ENCODE peak calls at places on chromosome 11, in eight cellular contexts. One of them, this sample, is unnamed.

GRCh38 chr11:103488021-103488420 is 378.8 kb downstream of the DYNC2H1 start:
- DNase-seq in Peyer's patch: no peak
- DNase-seq in stimulated activated CD8-positive, alpha-beta memory T cell treated with anti-CD3 and anti-CD28 coated beads, Interleukin-2, amount 100 ng/mL, for 48 hours: no peak
- DNase-seq in sciatic nerve: no peak
- DNase-seq in psoas muscle: no peak
- DNase-seq in naive thymus-derived CD8-positive, alpha-beta T cell: no peak
- DNase-seq in choroid plexus epithelial cell: no peak
- DNase-seq in NCI-H460: no peak
- DNase-seq in this sample: no peak

GRCh38 chr11:10844816-10845215 is 13.0 kb downstream of the ZBED5 start:
- DNase-seq in Peyer's patch: no peak
- DNase-seq in stimulated activated CD8-positive, alpha-beta memory T cell treated with anti-CD3 and anti-CD28 coated beads, Interleukin-2, amount 100 ng/mL, for 48 hours: no peak
- DNase-seq in sciatic nerve: no peak
- DNase-seq in psoas muscle: no peak
- DNase-seq in naive thymus-derived CD8-positive, alpha-beta T cell: no peak
- DNase-seq in choroid plexus epithelial cell: no peak
- DNase-seq in NCI-H460: no peak
- DNase-seq in this sample: no peak

GRCh38 chr11:77346906-77347603 is 45.6 kb upstream of the GDPD4 start:
- DNase-seq in Peyer's patch: no peak
- DNase-seq in stimulated activated CD8-positive, alpha-beta memory T cell treated with anti-CD3 and anti-CD28 coated beads, Interleukin-2, amount 100 ng/mL, for 48 hours: no peak
- DNase-seq in sciatic nerve: no peak
- DNase-seq in psoas muscle: no peak
- DNase-seq in naive thymus-derived CD8-positive, alpha-beta T cell: no peak
- DNase-seq in choroid plexus epithelial cell: peak; percentile 69
- DNase-seq in NCI-H460: no peak
- DNase-seq in this sample: no peak

GRCh38 chr11:118610220-118610772 is 2.9 kb downstream of the PHLDB1 start:
- DNase-seq in Peyer's patch: peak; percentile 56
- DNase-seq in stimulated activated CD8-positive, alpha-beta memory T cell treated with anti-CD3 and anti-CD28 coated beads, Interleukin-2, amount 100 ng/mL, for 48 hours: no peak
- DNase-seq in sciatic nerve: peak; percentile 62
- DNase-seq in psoas muscle: no peak
- DNase-seq in naive thymus-derived CD8-positive, alpha-beta T cell: no peak
- DNase-seq in choroid plexus epithelial cell: no peak
- DNase-seq in NCI-H460: no peak
- DNase-seq in this sample: no peak

GRCh38 chr11:19905280-19905853 is 192.7 kb downstream of the NAV2 start:
- DNase-seq in Peyer's patch: no peak
- DNase-seq in stimulated activated CD8-positive, alpha-beta memory T cell treated with anti-CD3 and anti-CD28 coated beads, Interleukin-2, amount 100 ng/mL, for 48 hours: no peak
- DNase-seq in sciatic nerve: no peak
- DNase-seq in psoas muscle: no peak
- DNase-seq in naive thymus-derived CD8-positive, alpha-beta T cell: no peak
- DNase-seq in choroid plexus epithelial cell: peak; percentile 76
- DNase-seq in NCI-H460: peak; percentile 21
- DNase-seq in this sample: no peak

GRCh38 chr11:86162257-86162656 is 82.3 kb upstream of the EED start:
- DNase-seq in Peyer's patch: no peak
- DNase-seq in stimulated activated CD8-positive, alpha-beta memory T cell treated with anti-CD3 and anti-CD28 coated beads, Interleukin-2, amount 100 ng/mL, for 48 hours: no peak
- DNase-seq in sciatic nerve: peak; percentile 67
- DNase-seq in psoas muscle: peak; percentile 64
- DNase-seq in naive thymus-derived CD8-positive, alpha-beta T cell: no peak
- DNase-seq in choroid plexus epithelial cell: peak; percentile 87
- DNase-seq in NCI-H460: no peak
- DNase-seq in this sample: peak; percentile 30

GRCh38 chr11:119180729-119181676 is 4.3 kb upstream of the NHERF4 start:
- DNase-seq in Peyer's patch: no peak
- DNase-seq in stimulated activated CD8-positive, alpha-beta memory T cell treated with anti-CD3 and anti-CD28 coated beads, Interleukin-2, amount 100 ng/mL, for 48 hours: no peak
- DNase-seq in sciatic nerve: no peak
- DNase-seq in psoas muscle: no peak
- DNase-seq in naive thymus-derived CD8-positive, alpha-beta T cell: no peak
- DNase-seq in choroid plexus epithelial cell: no peak
- DNase-seq in NCI-H460: no peak
- DNase-seq in this sample: no peak

GRCh38 chr11:27838674-27839073 is 138.4 kb upstream of the BDNF start:
- DNase-seq in Peyer's patch: no peak
- DNase-seq in stimulated activated CD8-positive, alpha-beta memory T cell treated with anti-CD3 and anti-CD28 coated beads, Interleukin-2, amount 100 ng/mL, for 48 hours: no peak
- DNase-seq in sciatic nerve: no peak
- DNase-seq in psoas muscle: no peak
- DNase-seq in naive thymus-derived CD8-positive, alpha-beta T cell: no peak
- DNase-seq in choroid plexus epithelial cell: no peak
- DNase-seq in NCI-H460: no peak
- DNase-seq in this sample: no peak

GRCh38 chr11:31059529-31059928 is 310.0 kb downstream of the DCDC1 start:
- DNase-seq in Peyer's patch: no peak
- DNase-seq in stimulated activated CD8-positive, alpha-beta memory T cell treated with anti-CD3 and anti-CD28 coated beads, Interleukin-2, amount 100 ng/mL, for 48 hours: no peak
- DNase-seq in sciatic nerve: no peak
- DNase-seq in psoas muscle: no peak
- DNase-seq in naive thymus-derived CD8-positive, alpha-beta T cell: no peak
- DNase-seq in choroid plexus epithelial cell: no peak
- DNase-seq in NCI-H460: no peak
- DNase-seq in this sample: no peak

GRCh38 chr11:123470862-123471261 is 40.8 kb downstream of the GRAMD1B start:
- DNase-seq in Peyer's patch: no peak
- DNase-seq in stimulated activated CD8-positive, alpha-beta memory T cell treated with anti-CD3 and anti-CD28 coated beads, Interleukin-2, amount 100 ng/mL, for 48 hours: no peak
- DNase-seq in sciatic nerve: no peak
- DNase-seq in psoas muscle: no peak
- DNase-seq in naive thymus-derived CD8-positive, alpha-beta T cell: no peak
- DNase-seq in choroid plexus epithelial cell: no peak
- DNase-seq in NCI-H460: no peak
- DNase-seq in this sample: no peak

GRCh38 chr11:2269601-2270321 is 627 bp downstream of the ASCL2 start:
- DNase-seq in Peyer's patch: peak; percentile 79
- DNase-seq in stimulated activated CD8-positive, alpha-beta memory T cell treated with anti-CD3 and anti-CD28 coated beads, Interleukin-2, amount 100 ng/mL, for 48 hours: no peak
- DNase-seq in sciatic nerve: peak; percentile 63
- DNase-seq in psoas muscle: peak; percentile 61
- DNase-seq in naive thymus-derived CD8-positive, alpha-beta T cell: peak; percentile 18
- DNase-seq in choroid plexus epithelial cell: peak; percentile 57
- DNase-seq in NCI-H460: no peak
- DNase-seq in this sample: peak; percentile 82

GRCh38 chr11:114399903-114400221 is 449 bp downstream of the C11orf71 start:
- DNase-seq in Peyer's patch: no peak
- DNase-seq in stimulated activated CD8-positive, alpha-beta memory T cell treated with anti-CD3 and anti-CD28 coated beads, Interleukin-2, amount 100 ng/mL, for 48 hours: no peak
- DNase-seq in sciatic nerve: no peak
- DNase-seq in psoas muscle: no peak
- DNase-seq in naive thymus-derived CD8-positive, alpha-beta T cell: no peak
- DNase-seq in choroid plexus epithelial cell: peak; percentile 74
- DNase-seq in NCI-H460: no peak
- DNase-seq in this sample: no peak

GRCh38 chr11:120546312-120547205 is 35.0 kb downstream of the GRIK4 start:
- DNase-seq in Peyer's patch: no peak
- DNase-seq in stimulated activated CD8-positive, alpha-beta memory T cell treated with anti-CD3 and anti-CD28 coated beads, Interleukin-2, amount 100 ng/mL, for 48 hours: no peak
- DNase-seq in sciatic nerve: no peak
- DNase-seq in psoas muscle: peak; percentile 69
- DNase-seq in naive thymus-derived CD8-positive, alpha-beta T cell: no peak
- DNase-seq in choroid plexus epithelial cell: peak; percentile 94
- DNase-seq in NCI-H460: no peak
- DNase-seq in this sample: peak; percentile 46

GRCh38 chr11:67056640-67057409 is at the start of gene RHOD:
- DNase-seq in Peyer's patch: peak; percentile 86
- DNase-seq in stimulated activated CD8-positive, alpha-beta memory T cell treated with anti-CD3 and anti-CD28 coated beads, Interleukin-2, amount 100 ng/mL, for 48 hours: peak; percentile 18
- DNase-seq in sciatic nerve: no peak
- DNase-seq in psoas muscle: no peak
- DNase-seq in naive thymus-derived CD8-positive, alpha-beta T cell: no peak
- DNase-seq in choroid plexus epithelial cell: peak; percentile 31
- DNase-seq in NCI-H460: no peak
- DNase-seq in this sample: no peak

GRCh38 chr11:5550440-5551095 is 2.2 kb upstream of the OR52H1 start:
- DNase-seq in Peyer's patch: no peak
- DNase-seq in stimulated activated CD8-positive, alpha-beta memory T cell treated with anti-CD3 and anti-CD28 coated beads, Interleukin-2, amount 100 ng/mL, for 48 hours: no peak
- DNase-seq in sciatic nerve: no peak
- DNase-seq in psoas muscle: no peak
- DNase-seq in naive thymus-derived CD8-positive, alpha-beta T cell: no peak
- DNase-seq in choroid plexus epithelial cell: peak; percentile 71
- DNase-seq in NCI-H460: no peak
- DNase-seq in this sample: no peak

GRCh38 chr11:29773656-29774264 is 243.1 kb downstream of the KCNA4 start:
- DNase-seq in Peyer's patch: no peak
- DNase-seq in stimulated activated CD8-positive, alpha-beta memory T cell treated with anti-CD3 and anti-CD28 coated beads, Interleukin-2, amount 100 ng/mL, for 48 hours: no peak
- DNase-seq in sciatic nerve: no peak
- DNase-seq in psoas muscle: no peak
- DNase-seq in naive thymus-derived CD8-positive, alpha-beta T cell: no peak
- DNase-seq in choroid plexus epithelial cell: no peak
- DNase-seq in NCI-H460: no peak
- DNase-seq in this sample: peak; percentile 42

GRCh38 chr11:77800445-77800844 is 20.1 kb downstream of the RSF1 start:
- DNase-seq in Peyer's patch: no peak
- DNase-seq in stimulated activated CD8-positive, alpha-beta memory T cell treated with anti-CD3 and anti-CD28 coated beads, Interleukin-2, amount 100 ng/mL, for 48 hours: no peak
- DNase-seq in sciatic nerve: no peak
- DNase-seq in psoas muscle: no peak
- DNase-seq in naive thymus-derived CD8-positive, alpha-beta T cell: no peak
- DNase-seq in choroid plexus epithelial cell: no peak
- DNase-seq in NCI-H460: no peak
- DNase-seq in this sample: no peak

GRCh38 chr11:15562230-15562629 is 447.5 kb downstream of the INSC start:
- DNase-seq in Peyer's patch: no peak
- DNase-seq in stimulated activated CD8-positive, alpha-beta memory T cell treated with anti-CD3 and anti-CD28 coated beads, Interleukin-2, amount 100 ng/mL, for 48 hours: no peak
- DNase-seq in sciatic nerve: no peak
- DNase-seq in psoas muscle: no peak
- DNase-seq in naive thymus-derived CD8-positive, alpha-beta T cell: no peak
- DNase-seq in choroid plexus epithelial cell: no peak
- DNase-seq in NCI-H460: no peak
- DNase-seq in this sample: no peak

GRCh38 chr11:108593910-108594434 is 404 bp upstream of the EXPH5 start:
- DNase-seq in Peyer's patch: no peak
- DNase-seq in stimulated activated CD8-positive, alpha-beta memory T cell treated with anti-CD3 and anti-CD28 coated beads, Interleukin-2, amount 100 ng/mL, for 48 hours: no peak
- DNase-seq in sciatic nerve: no peak
- DNase-seq in psoas muscle: no peak
- DNase-seq in naive thymus-derived CD8-positive, alpha-beta T cell: no peak
- DNase-seq in choroid plexus epithelial cell: no peak
- DNase-seq in NCI-H460: no peak
- DNase-seq in this sample: no peak

GRCh38 chr11:33753304-33753703 is 17.1 kb upstream of the CD59 start:
- DNase-seq in Peyer's patch: no peak
- DNase-seq in stimulated activated CD8-positive, alpha-beta memory T cell treated with anti-CD3 and anti-CD28 coated beads, Interleukin-2, amount 100 ng/mL, for 48 hours: no peak
- DNase-seq in sciatic nerve: no peak
- DNase-seq in psoas muscle: peak; percentile 54
- DNase-seq in naive thymus-derived CD8-positive, alpha-beta T cell: no peak
- DNase-seq in choroid plexus epithelial cell: peak; percentile 84
- DNase-seq in NCI-H460: no peak
- DNase-seq in this sample: no peak

GRCh38 chr11:33147559-33147958 is 13.7 kb downstream of the CSTF3 start:
- DNase-seq in Peyer's patch: no peak
- DNase-seq in stimulated activated CD8-positive, alpha-beta memory T cell treated with anti-CD3 and anti-CD28 coated beads, Interleukin-2, amount 100 ng/mL, for 48 hours: no peak
- DNase-seq in sciatic nerve: no peak
- DNase-seq in psoas muscle: no peak
- DNase-seq in naive thymus-derived CD8-positive, alpha-beta T cell: no peak
- DNase-seq in choroid plexus epithelial cell: peak; percentile 24
- DNase-seq in NCI-H460: no peak
- DNase-seq in this sample: no peak

This sample was measured in lower leg skin.